ENCODE peak calls at places on chromosome 14, in seven cellular contexts. M is trophoblast cell, K is IMR-90, G is neuronal stem cell, B is mesenchymal stem cell, I is mesendoderm, E is H1. Y is an unnamed sample.

GRCh38 chr14:77322209-77322902 is 1.5 kb downstream of the GSTZ1 start:
- DNase-seq in G (no peak), B (no peak), E (no peak), I (no peak), M (no peak), K (no peak), Y (no peak)

GRCh38 chr14:31568151-31568550 is 6.9 kb downstream of the NUBPL start:
- DNase-seq in B (peak; percentile 67), E (no peak), I (no peak), G (no peak), K (peak; percentile 70), M (peak; percentile 12), Y (no peak)

GRCh38 chr14:49969961-49970360 is 77.1 kb downstream of the ARF6 start:
- DNase-seq in K (no peak), E (no peak), B (no peak), G (no peak), M (peak; percentile 54), I (no peak), Y (no peak)

GRCh38 chr14:50038398-50039119 is 77.8 kb downstream of the VCPKMT start:
- DNase-seq in I (peak; percentile 55), M (peak; percentile 75), G (no peak), E (no peak), B (peak; percentile 87), K (peak; percentile 98), Y (no peak)

GRCh38 chr14:91399868-91400640 is 17.6 kb downstream of the CCDC88C start:
- DNase-seq in I (no peak), K (no peak), B (no peak), M (no peak), E (peak; percentile 55), G (no peak), Y (peak; percentile 43)

GRCh38 chr14:50607181-50607580 is 47.2 kb downstream of the ATL1 start:
- DNase-seq in E (no peak), K (peak; percentile 63), I (no peak), B (no peak), M (no peak), G (no peak), Y (no peak)

GRCh38 chr14:91509878-91510170 is 286 bp downstream of the PPP4R3A start:
- DNase-seq in M (no peak), G (no peak), B (no peak), E (no peak), I (no peak), K (no peak), Y (no peak)

GRCh38 chr14:25237845-25238244 is 187.9 kb upstream of the STXBP6 start:
- DNase-seq in K (peak; percentile 2), G (peak; percentile 36), E (peak; percentile 55), I (peak; percentile 76), B (no peak), M (no peak), Y (peak; percentile 64)

GRCh38 chr14:31122098-31122611 is 85.4 kb downstream of the HECTD1 start:
- DNase-seq in E (no peak), G (no peak), B (peak; percentile 36), I (no peak), K (peak; percentile 23), M (no peak), Y (no peak)

GRCh38 chr14:72883963-72884362 is 9.9 kb downstream of the DPF3 start:
- DNase-seq in K (peak; percentile 55), E (no peak), G (no peak), B (no peak), I (no peak), M (no peak), Y (no peak)

GRCh38 chr14:99950191-99950590 is 115.0 kb upstream of the EVL start:
- DNase-seq in G (no peak), M (peak; percentile 82), I (peak; percentile 77), B (no peak), K (no peak), E (no peak), Y (no peak)

GRCh38 chr14:90428676-90429075 is 31.8 kb downstream of the CALM1 start:
- DNase-seq in G (no peak), E (no peak), M (no peak), I (no peak), B (no peak), K (no peak), Y (no peak)

GRCh38 chr14:66508846-66509621 is 1.1 kb downstream of the GPHN start:
- DNase-seq in E (peak; percentile 67), G (peak; percentile 33), K (peak; percentile 15), B (peak; percentile 47), M (peak; percentile 37), I (peak; percentile 47), Y (peak; percentile 31)

GRCh38 chr14:51869426-51870113 is 9.2 kb downstream of the GNG2 start:
- DNase-seq in B (peak; percentile 47), G (no peak), E (no peak), I (no peak), M (no peak), K (no peak), Y (no peak)

GRCh38 chr14:52686176-52686575 is 9.2 kb downstream of the ERO1A start:
- DNase-seq in K (no peak), M (no peak), E (no peak), I (no peak), B (no peak), G (no peak), Y (no peak)

GRCh38 chr14:69505338-69506240 is 21.1 kb downstream of the PLEKHD1 start:
- DNase-seq in I (no peak), M (peak; percentile 18), G (no peak), E (no peak), B (no peak), K (no peak), Y (no peak)

GRCh38 chr14:106163316-106163715 is 636.9 kb downstream of the TMEM121 start:
- DNase-seq in M (no peak), B (no peak), E (no peak), K (no peak), I (no peak), G (no peak), Y (no peak)

GRCh38 chr14:106166232-106166631 is 639.8 kb downstream of the TMEM121 start:
- DNase-seq in I (no peak), K (no peak), G (no peak), E (no peak), B (no peak), M (no peak), Y (no peak)

GRCh38 chr14:106166650-106167204 is 640.3 kb downstream of the TMEM121 start:
- DNase-seq in K (no peak), E (no peak), I (no peak), M (no peak), G (no peak), B (no peak), Y (no peak)
- H3K9ac ChIP-seq in K (no peak overlapping the region), E (no peak overlapping the region), I (no peak overlapping the region), M (no peak overlapping the region), G (no peak overlapping the region), B (no peak overlapping the region), Y (no peak overlapping the region)

GRCh38 chr14:38526841-38527501 is 271.1 kb upstream of the CLEC14A start:
- DNase-seq in E (no peak), K (no peak), M (no peak), I (no peak), B (no peak), G (no peak), Y (no peak)
- H2BK5ac ChIP-seq in E (no peak overlapping the region), K (no peak overlapping the region), M (no peak overlapping the region), I (peak overlapping the region; percentile 9), B (no peak overlapping the region), G (no peak overlapping the region), Y (no peak overlapping the region)

GRCh38 chr14:79686196-79686595 is 525.1 kb downstream of the DIO2 start:
- DNase-seq in E (no peak), K (no peak), G (no peak), B (no peak), M (no peak), I (no peak), Y (no peak)
- H3K9ac ChIP-seq in E (no peak overlapping the region), K (no peak overlapping the region), G (no peak overlapping the region), B (no peak overlapping the region), M (no peak overlapping the region), I (no peak overlapping the region), Y (no peak overlapping the region)

DNA sequence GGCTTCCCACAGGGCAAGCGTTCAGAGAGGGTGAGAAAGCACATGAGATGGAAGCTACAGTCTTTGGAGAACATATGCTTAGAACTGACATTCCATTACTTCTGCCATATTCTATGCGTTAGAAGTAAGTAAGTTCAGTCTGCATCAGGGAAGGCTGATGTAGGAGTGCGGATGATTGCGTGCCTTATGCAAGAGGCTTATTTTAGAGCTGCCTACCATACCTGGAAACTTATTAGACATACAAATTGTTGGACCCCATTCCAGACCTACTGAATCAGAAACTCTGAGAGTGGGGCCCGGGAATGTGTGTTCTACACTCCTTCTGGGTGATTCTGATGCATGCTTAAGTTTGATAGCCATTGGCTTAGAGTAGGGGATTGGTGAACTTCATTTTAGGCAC is 174.9 kb downstream of the KTN1 start:
- DNase-seq in I (no peak), K (no peak), B (no peak), M (peak; percentile 83), G (no peak), E (no peak), Y (no peak)
- H2BK5ac ChIP-seq in I (no peak overlapping the region), K (no peak overlapping the region), B (no peak overlapping the region), M (no peak overlapping the region), G (no peak overlapping the region), E (no peak overlapping the region), Y (no peak overlapping the region)

GRCh38 chr14:29462271-29462670 is 465.4 kb downstream of the PRKD1 start:
- DNase-seq in M (no peak), G (no peak), B (no peak), I (no peak), K (no peak), E (no peak), Y (no peak)
- H3K9ac ChIP-seq in M (no peak overlapping the region), G (no peak overlapping the region), B (no peak overlapping the region), I (no peak overlapping the region), K (no peak overlapping the region), E (no peak overlapping the region), Y (no peak overlapping the region)

DNA sequence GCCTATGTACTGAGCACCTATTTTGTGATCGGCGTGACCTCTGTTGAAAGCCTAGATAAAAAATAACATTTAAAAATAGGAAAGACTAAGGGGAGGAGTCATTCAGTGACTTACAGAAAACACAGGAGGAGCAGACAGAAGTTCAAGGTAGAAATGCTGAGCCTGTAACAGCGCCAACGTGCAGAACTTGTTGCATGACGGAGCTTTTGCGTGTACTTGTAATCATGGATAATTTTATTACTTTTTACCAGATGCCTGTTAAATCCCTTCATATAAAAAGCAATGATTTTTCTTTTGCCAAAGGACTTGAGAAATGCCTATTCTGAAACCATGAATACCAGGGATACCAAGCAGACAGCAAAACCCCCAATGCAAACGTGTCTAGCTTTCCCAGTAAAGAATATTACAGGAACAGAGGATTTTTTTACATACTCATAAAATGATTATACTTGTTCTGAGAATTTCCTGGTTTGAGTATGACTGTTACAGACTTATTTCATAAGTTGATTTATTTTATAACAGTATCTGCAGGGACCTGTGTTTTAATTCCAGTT is 163.6 kb upstream of the GSC start:
- DNase-seq in G (no peak), B (no peak), E (no peak), K (no peak), M (no peak), I (no peak), Y (no peak)
- H2BK5ac ChIP-seq in G (no peak overlapping the region), B (no peak overlapping the region), E (no peak overlapping the region), K (no peak overlapping the region), M (no peak overlapping the region), I (no peak overlapping the region), Y (no peak overlapping the region)